ENCODE peak calls at places on chromosomes 6 and 20, in five cellular contexts. S is dermis blood vessel endothelial cell, J is stomach, K is non-pigmented ciliary epithelial cell, C is neural crest cell. M is an unnamed sample.

GRCh38 chr6:11187301-11187700 is 45.2 kb downstream of the NEDD9 start:
- DNase-seq in J (no peak), S (no peak), C (no peak), K (no peak), M (no peak)

GRCh38 chr6:12818324-12818723 is 101.8 kb downstream of the PHACTR1 start:
- DNase-seq in C (no peak), J (no peak), S (no peak), K (no peak), M (no peak)

GRCh38 chr6:158124288-158124687 is 43.8 kb downstream of the SERAC1 start:
- DNase-seq in S (no peak), C (no peak), J (no peak), K (no peak), M (no peak)

GRCh38 chr6:163814494-163815364 is 400.2 kb downstream of the QKI start:
- DNase-seq in S (no peak), J (no peak), K (peak), C (no peak), M (peak)

GRCh38 chr6:157059781-157060180 is 263.5 kb downstream of the TMEM242 start:
- DNase-seq in J (peak), C (no peak), K (no peak), S (peak), M (no peak)

GRCh38 chr6:168045706-168046620 is 33.0 kb downstream of the FRMD1 start:
- DNase-seq in K (no peak), C (no peak), S (peak), J (no peak), M (no peak)

GRCh38 chr6:41434803-41435470 is 99.5 kb downstream of the NCR2 start:
- DNase-seq in J (no peak), C (no peak), K (no peak), S (no peak), M (no peak)

GRCh38 chr6:15573376-15573775 is 89.5 kb downstream of the DTNBP1 start:
- DNase-seq in K (no peak), S (no peak), C (no peak), J (no peak), M (no peak)

GRCh38 chr20:38317422-38317821 is 13.5 kb downstream of the BPI start:
- DNase-seq in J (no peak), C (no peak), K (no peak), S (no peak), M (no peak)

GRCh38 chr6:11439908-11440307 is 97.6 kb upstream of the TMEM170B start:
- DNase-seq in K (no peak), J (no peak), S (no peak), C (no peak), M (no peak)

GRCh38 chr6:110799181-110799580 is 16.1 kb downstream of the CDK19 start:
- DNase-seq in C (no peak), S (no peak), K (no peak), J (no peak), M (no peak)

GRCh38 chr6:111591370-111591900 is 14.2 kb downstream of the TRAF3IP2 start:
- DNase-seq in C (no peak), J (peak), K (peak), S (peak), M (peak)